ENCODE peak calls at places on chromosomes 3 and 15, in four cellular contexts. One of them, this sample, is unnamed.

GRCh38 chr3:49343163-49343562 is 3.3 kb upstream of the USP4 start:
- DNase-seq in K562: no peak
- DNase-seq in GM12878: no peak
- DNase-seq in IMR-90: no peak
- DNase-seq in this sample: no peak

GRCh38 chr3:21694506-21694905 is 56.5 kb downstream of the ZNF385D start:
- DNase-seq in K562: no peak
- DNase-seq in GM12878: no peak
- DNase-seq in IMR-90: no peak
- DNase-seq in this sample: no peak

GRCh38 chr15:50996641-50997040 is 88.2 kb downstream of the AP4E1 start:
- DNase-seq in K562: no peak
- DNase-seq in GM12878: no peak
- DNase-seq in IMR-90: peak; percentile 76
- DNase-seq in this sample: no peak

GRCh38 chr3:138062626-138063025 is 52.7 kb downstream of the CLDN18 start:
- DNase-seq in K562: no peak
- DNase-seq in GM12878: no peak
- DNase-seq in IMR-90: peak; percentile 83
- DNase-seq in this sample: no peak

GRCh38 chr3:136181741-136182140 is 14.4 kb downstream of the MSL2 start:
- DNase-seq in K562: no peak
- DNase-seq in GM12878: no peak
- DNase-seq in IMR-90: no peak
- DNase-seq in this sample: no peak

GRCh38 chr3:69791111-69791510 is 51.8 kb downstream of the MITF start:
- DNase-seq in K562: no peak
- DNase-seq in GM12878: no peak
- DNase-seq in IMR-90: peak; percentile 84
- DNase-seq in this sample: no peak

GRCh38 chr15:30065025-30065801 is 17.5 kb upstream of the GOLGA8J start:
- DNase-seq in K562: no peak
- DNase-seq in GM12878: no peak
- DNase-seq in IMR-90: peak; percentile 18
- DNase-seq in this sample: no peak

GRCh38 chr15:89652131-89652530 is 3.1 kb downstream of the KIF7 start:
- DNase-seq in K562: no peak
- DNase-seq in GM12878: no peak
- DNase-seq in IMR-90: no peak
- DNase-seq in this sample: no peak

GRCh38 chr3:101796076-101796475 is 17.1 kb downstream of the NXPE3 start:
- DNase-seq in K562: no peak
- DNase-seq in GM12878: no peak
- DNase-seq in IMR-90: no peak
- DNase-seq in this sample: no peak

GRCh38 chr3:181329024-181329423 is 339.5 kb upstream of the DNAJC19 start:
- DNase-seq in K562: no peak
- DNase-seq in GM12878: no peak
- DNase-seq in IMR-90: no peak
- DNase-seq in this sample: no peak

GRCh38 chr15:91857772-91858171 is 4.3 kb downstream of the SLCO3A1 start:
- DNase-seq in K562: no peak
- DNase-seq in GM12878: peak; percentile 74
- DNase-seq in IMR-90: no peak
- DNase-seq in this sample: no peak

GRCh38 chr15:58951388-58952060 is 18.0 kb upstream of the SLTM start:
- DNase-seq in K562: no peak
- DNase-seq in GM12878: no peak
- DNase-seq in IMR-90: peak; percentile 84
- DNase-seq in this sample: peak; percentile 85

GRCh38 chr15:70023769-70024491 is 73.8 kb downstream of the TLE3 start:
- DNase-seq in K562: no peak
- DNase-seq in GM12878: no peak
- DNase-seq in IMR-90: peak; percentile 36
- DNase-seq in this sample: no peak

GRCh38 chr15:75349851-75350588 is 3.2 kb downstream of the NEIL1 start:
- DNase-seq in K562: no peak
- DNase-seq in GM12878: peak; percentile 73
- DNase-seq in IMR-90: no peak
- DNase-seq in this sample: no peak

GRCh38 chr3:12993022-12993622 is 80.1 kb downstream of the IQSEC1 start:
- DNase-seq in K562: peak; percentile 68
- DNase-seq in GM12878: no peak
- DNase-seq in IMR-90: peak; percentile 11
- DNase-seq in this sample: no peak

GRCh38 chr3:9746330-9746729 is 3.4 kb upstream of the OGG1 start:
- DNase-seq in K562: no peak
- DNase-seq in GM12878: no peak
- DNase-seq in IMR-90: peak; percentile 95
- DNase-seq in this sample: peak; percentile 74

GRCh38 chr3:105365536-105366301 is 990 bp upstream of the ALCAM start:
- DNase-seq in K562: no peak
- DNase-seq in GM12878: no peak
- DNase-seq in IMR-90: peak; percentile 67
- DNase-seq in this sample: no peak

GRCh38 chr3:64038252-64038651 is 15.0 kb upstream of the PSMD6 start:
- DNase-seq in K562: no peak
- DNase-seq in GM12878: no peak
- DNase-seq in IMR-90: no peak
- DNase-seq in this sample: no peak

GRCh38 chr3:112391648-112392047 is 58.7 kb downstream of the CD200 start:
- DNase-seq in K562: no peak
- DNase-seq in GM12878: no peak
- DNase-seq in IMR-90: no peak
- DNase-seq in this sample: no peak

GRCh38 chr15:70486451-70487379 is 276.6 kb downstream of the UACA start:
- DNase-seq in K562: no peak
- DNase-seq in GM12878: peak; percentile 91
- DNase-seq in IMR-90: peak; percentile 89
- DNase-seq in this sample: no peak

GRCh38 chr3:139317660-139318430 is 26.0 kb upstream of the MRPS22 start:
- DNase-seq in K562: peak; percentile 70
- DNase-seq in GM12878: no peak
- DNase-seq in IMR-90: no peak
- DNase-seq in this sample: no peak

GRCh38 chr15:66692808-66693596 is 9.0 kb upstream of the SMAD6 start:
- DNase-seq in K562: no peak
- DNase-seq in GM12878: peak; percentile 45
- DNase-seq in IMR-90: no peak
- DNase-seq in this sample: no peak

GRCh38 chr15:40104865-40105516 is 3.7 kb downstream of the BMF start:
- DNase-seq in K562: peak; percentile 82
- DNase-seq in GM12878: no peak
- DNase-seq in IMR-90: peak; percentile 79
- DNase-seq in this sample: peak; percentile 84

GRCh38 chr3:57060089-57060829 is at the start of gene SPATA12:
- DNase-seq in K562: peak; percentile 38
- DNase-seq in GM12878: no peak
- DNase-seq in IMR-90: peak; percentile 86
- DNase-seq in this sample: peak; percentile 95

GRCh38 chr3:141399979-141400971 is 32.0 kb downstream of the ZBTB38 start:
- DNase-seq in K562: no peak
- DNase-seq in GM12878: no peak
- DNase-seq in IMR-90: no peak
- DNase-seq in this sample: no peak

GRCh38 chr3:70072180-70072579 is 72.6 kb downstream of the SAMMSON start:
- DNase-seq in K562: no peak
- DNase-seq in GM12878: no peak
- DNase-seq in IMR-90: no peak
- DNase-seq in this sample: peak; percentile 12

GRCh38 chr15:87144775-87145174 is 1065.1 kb downstream of the AGBL1 start:
- DNase-seq in K562: no peak
- DNase-seq in GM12878: no peak
- DNase-seq in IMR-90: peak; percentile 36
- DNase-seq in this sample: no peak

GRCh38 chr15:34812369-34812768 is 17.0 kb upstream of the ACTC1 start:
- DNase-seq in K562: no peak
- DNase-seq in GM12878: no peak
- DNase-seq in IMR-90: peak; percentile 95
- DNase-seq in this sample: no peak

GRCh38 chr3:155870945-155871745 is 695 bp downstream of the GMPS start:
- DNase-seq in K562: peak; percentile 73
- DNase-seq in GM12878: no peak
- DNase-seq in IMR-90: no peak
- DNase-seq in this sample: peak; percentile 60

GRCh38 chr15:38300395-38300794 is 47.8 kb downstream of the SPRED1 start:
- DNase-seq in K562: no peak
- DNase-seq in GM12878: no peak
- DNase-seq in IMR-90: peak; percentile 34
- DNase-seq in this sample: no peak

GRCh38 chr15:42608110-42608531 is 32.7 kb downstream of the STARD9 start:
- DNase-seq in K562: no peak
- DNase-seq in GM12878: peak; percentile 71
- DNase-seq in IMR-90: no peak
- DNase-seq in this sample: peak; percentile 65

GRCh38 chr3:30187366-30187765 is 419.0 kb upstream of the TGFBR2 start:
- DNase-seq in K562: no peak
- DNase-seq in GM12878: no peak
- DNase-seq in IMR-90: no peak
- DNase-seq in this sample: no peak

GRCh38 chr15:85748176-85748575 is 46.5 kb downstream of the KLHL25 start:
- DNase-seq in K562: no peak
- DNase-seq in GM12878: no peak
- DNase-seq in IMR-90: no peak
- DNase-seq in this sample: no peak

GRCh38 chr3:49761661-49762060 is 24.7 kb downstream of the IP6K1 start:
- DNase-seq in K562: no peak
- DNase-seq in GM12878: no peak
- DNase-seq in IMR-90: no peak
- DNase-seq in this sample: no peak

GRCh38 chr3:1275495-1275894 is 182.7 kb downstream of the CNTN6 start:
- DNase-seq in K562: no peak
- DNase-seq in GM12878: no peak
- DNase-seq in IMR-90: no peak
- DNase-seq in this sample: no peak

DNA sequence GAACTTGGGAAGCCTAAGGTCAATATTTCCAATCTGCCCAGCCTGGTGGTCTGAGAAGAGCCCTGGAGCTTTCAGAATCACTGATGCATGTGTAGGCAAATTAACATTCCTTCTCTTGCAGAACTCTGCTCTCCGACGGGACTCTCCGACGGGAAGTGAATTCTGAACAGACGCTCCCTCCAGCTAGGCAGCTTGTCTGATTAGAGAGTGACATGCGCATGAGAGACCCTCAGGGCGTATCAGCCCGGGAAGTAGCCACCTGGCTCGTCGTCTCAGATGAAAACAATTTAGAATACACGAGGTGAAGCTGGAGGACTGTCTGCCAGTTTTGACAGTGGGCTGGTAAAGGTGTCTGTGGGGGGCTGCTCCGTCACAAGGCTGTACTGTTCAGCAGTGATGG is 103.1 kb downstream of the DGKG start:
- DNase-seq in K562: no peak
- DNase-seq in GM12878: no peak
- DNase-seq in IMR-90: no peak
- DNase-seq in this sample: no peak
- TF ChIP-seq FOS in K562: no peak
- TF ChIP-seq FOS in GM12878: no peak
- TF ChIP-seq FOS in IMR-90: no peak
- TF ChIP-seq FOS in this sample: no peak

GRCh38 chr3:42600958-42601675 is 631 bp downstream of the NKTR start:
- DNase-seq in K562: peak; percentile 68
- DNase-seq in GM12878: no peak
- DNase-seq in IMR-90: peak; percentile 65
- DNase-seq in this sample: peak; percentile 68
- TF ChIP-seq FOS in K562: no peak
- TF ChIP-seq FOS in GM12878: no peak
- TF ChIP-seq FOS in IMR-90: no peak
- TF ChIP-seq FOS in this sample: no peak

GRCh38 chr3:122646146-122646988 is 34.3 kb upstream of the PARP14 start:
- DNase-seq in K562: no peak
- DNase-seq in GM12878: peak; percentile 68
- DNase-seq in IMR-90: no peak
- DNase-seq in this sample: no peak

GRCh38 chr3:122640437-122640999 is 40.1 kb upstream of the PARP14 start:
- DNase-seq in K562: no peak
- DNase-seq in GM12878: no peak
- DNase-seq in IMR-90: no peak
- DNase-seq in this sample: no peak

GRCh38 chr3:122642935-122643334 is 37.7 kb upstream of the PARP14 start:
- DNase-seq in K562: no peak
- DNase-seq in GM12878: peak; percentile 65
- DNase-seq in IMR-90: no peak
- DNase-seq in this sample: no peak
- TF ChIP-seq FOS in K562: no peak
- TF ChIP-seq FOS in GM12878: no peak
- TF ChIP-seq FOS in IMR-90: no peak
- TF ChIP-seq FOS in this sample: no peak

GRCh38 chr3:195263193-195263924 is 7.6 kb downstream of the XXYLT1 start:
- DNase-seq in K562: no peak
- DNase-seq in GM12878: no peak
- DNase-seq in IMR-90: peak; percentile 21
- DNase-seq in this sample: peak; percentile 39

GRCh38 chr3:195265363-195265976 is 5.5 kb downstream of the XXYLT1 start:
- DNase-seq in K562: no peak
- DNase-seq in GM12878: no peak
- DNase-seq in IMR-90: no peak
- DNase-seq in this sample: no peak

GRCh38 chr3:195266428-195266827 is 4.5 kb downstream of the XXYLT1 start:
- DNase-seq in K562: no peak
- DNase-seq in GM12878: no peak
- DNase-seq in IMR-90: no peak
- DNase-seq in this sample: no peak

GRCh38 chr3:195261925-195262324 is 9.0 kb downstream of the XXYLT1 start:
- DNase-seq in K562: no peak
- DNase-seq in GM12878: no peak
- DNase-seq in IMR-90: no peak
- DNase-seq in this sample: no peak

GRCh38 chr3:195263925-195264575 is 6.9 kb downstream of the XXYLT1 start:
- DNase-seq in K562: no peak
- DNase-seq in GM12878: no peak
- DNase-seq in IMR-90: no peak
- DNase-seq in this sample: no peak
- TF ChIP-seq FOS in K562: no peak
- TF ChIP-seq FOS in GM12878: no peak
- TF ChIP-seq FOS in IMR-90: no peak
- TF ChIP-seq FOS in this sample: no peak

GRCh38 chr3:190566043-190566933 is 52.4 kb downstream of the IL1RAP start:
- DNase-seq in K562: no peak
- DNase-seq in GM12878: no peak
- DNase-seq in IMR-90: peak; percentile 100
- DNase-seq in this sample: peak; percentile 99
- TF ChIP-seq FOS in K562: no peak
- TF ChIP-seq FOS in GM12878: no peak
- TF ChIP-seq FOS in IMR-90: peak; percentile 98
- TF ChIP-seq FOS in this sample: peak; percentile 100

DNA sequence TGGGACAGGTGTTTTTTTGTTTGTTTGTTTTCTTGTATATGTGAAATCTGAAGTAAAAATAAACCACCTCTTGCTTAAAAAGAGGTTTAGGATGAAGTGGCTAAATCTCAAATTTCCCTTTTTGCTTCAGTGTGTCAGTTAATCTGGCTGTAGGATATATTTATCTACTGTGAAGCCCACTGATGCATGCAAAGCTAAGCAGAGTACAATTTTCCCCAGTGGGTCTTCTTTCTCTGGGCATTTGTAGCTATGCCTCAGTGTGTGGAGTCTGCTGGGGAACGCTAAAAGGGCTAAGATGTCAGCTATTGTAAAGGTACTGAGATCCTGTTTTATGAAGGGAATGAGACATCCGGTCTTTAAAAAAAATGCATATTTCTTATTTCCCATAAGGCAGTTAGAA is 190.6 kb downstream of the TCF12 start:
- DNase-seq in K562: no peak
- DNase-seq in GM12878: no peak
- DNase-seq in IMR-90: no peak
- DNase-seq in this sample: no peak
- TF ChIP-seq FOS in K562: no peak
- TF ChIP-seq FOS in GM12878: no peak
- TF ChIP-seq FOS in IMR-90: no peak
- TF ChIP-seq FOS in this sample: no peak